ENCODE peak calls at places on chromosomes 16 and 17, in nine cellular contexts. P, I, B, U, R, T, C, W and S are unnamed samples.

GRCh38 chr17:57033296-57033695 is 51.8 kb upstream of the AKAP1 start:
- DNase-seq in P (no peak), I (no peak), B (peak), U (no peak), R (no peak), T (no peak), C (no peak), W (no peak), S (peak)

GRCh38 chr16:56998352-56998751 is 9.0 kb downstream of the NLRC5 start:
- DNase-seq in P (no peak), I (no peak), B (no peak), U (no peak), R (no peak), T (no peak), C (no peak), W (no peak), S (no peak)

GRCh38 chr17:80146121-80147034 is 550 bp downstream of the EIF4A3 start:
- DNase-seq in P (peak), I (peak), B (no peak), U (no peak), R (no peak), T (peak), C (peak), W (peak), S (peak)

GRCh38 chr17:41530062-41531048 is 2.2 kb upstream of the KRT19 start:
- DNase-seq in P (no peak), I (peak), B (no peak), U (no peak), R (peak), T (no peak), C (no peak), W (no peak), S (peak)

GRCh38 chr17:73833779-73834613 is 189.8 kb upstream of the SDK2 start:
- DNase-seq in P (no peak), I (no peak), B (no peak), U (no peak), R (no peak), T (no peak), C (no peak), W (no peak), S (no peak)

GRCh38 chr17:58278661-58279015 is 2.1 kb downstream of the MPO start:
- DNase-seq in P (no peak), I (no peak), B (no peak), U (peak), R (no peak), T (no peak), C (no peak), W (no peak), S (peak)

GRCh38 chr17:81967533-81968395 is 6.8 kb upstream of the NOTUM start:
- DNase-seq in P (peak), I (peak), B (peak), U (peak), R (peak), T (peak), C (peak), W (peak), S (peak)

GRCh38 chr17:10046786-10047609 is 141.9 kb upstream of the RCVRN start:
- DNase-seq in P (no peak), I (no peak), B (no peak), U (peak), R (no peak), T (no peak), C (no peak), W (no peak), S (no peak)

GRCh38 chr17:82881900-82882714 is 42.3 kb upstream of the ZNF750 start:
- DNase-seq in P (no peak), I (no peak), B (peak), U (no peak), R (no peak), T (no peak), C (peak), W (no peak), S (peak)